ENCODE peak calls at places on chromosomes 1 and 21, in six cellular contexts. One of them, this sample, is unnamed.
A peak's percentile ranks its signal among the peaks of the same experiment; 100 is the strongest.

GRCh38 chr21:46391773-46392172 is 66.9 kb upstream of the DIP2A start:
- DNase-seq in substantia nigra: no peak
- DNase-seq in tibial nerve: no peak
- DNase-seq in left ventricle myocardium inferior: no peak
- DNase-seq in pancreas: no peak
- DNase-seq in neuronal stem cell: no peak
- DNase-seq in this sample: no peak

GRCh38 chr21:41886331-41886730 is 7.2 kb upstream of the PRDM15 start:
- DNase-seq in substantia nigra: no peak
- DNase-seq in tibial nerve: no peak
- DNase-seq in left ventricle myocardium inferior: no peak
- DNase-seq in pancreas: no peak
- DNase-seq in neuronal stem cell: no peak
- DNase-seq in this sample: no peak

GRCh38 chr1:84089470-84090261 is 54.4 kb upstream of the PRKACB start:
- DNase-seq in substantia nigra: no peak
- DNase-seq in tibial nerve: no peak
- DNase-seq in left ventricle myocardium inferior: no peak
- DNase-seq in pancreas: no peak
- DNase-seq in neuronal stem cell: no peak
- DNase-seq in this sample: no peak

GRCh38 chr1:17235135-17235880 is 13.6 kb upstream of the PADI3 start:
- DNase-seq in substantia nigra: no peak
- DNase-seq in tibial nerve: no peak
- DNase-seq in left ventricle myocardium inferior: no peak
- DNase-seq in pancreas: no peak
- DNase-seq in neuronal stem cell: no peak
- DNase-seq in this sample: no peak

GRCh38 chr21:42845296-42845965 is 33.9 kb downstream of the WDR4 start:
- DNase-seq in substantia nigra: no peak
- DNase-seq in tibial nerve: no peak
- DNase-seq in left ventricle myocardium inferior: peak; percentile 54
- DNase-seq in pancreas: peak; percentile 58
- DNase-seq in neuronal stem cell: no peak
- DNase-seq in this sample: peak; percentile 34

GRCh38 chr1:204633665-204634064 is 51.9 kb downstream of the LRRN2 start:
- DNase-seq in substantia nigra: no peak
- DNase-seq in tibial nerve: peak; percentile 22
- DNase-seq in left ventricle myocardium inferior: peak; percentile 33
- DNase-seq in pancreas: no peak
- DNase-seq in neuronal stem cell: no peak
- DNase-seq in this sample: no peak

GRCh38 chr1:229230136-229230892 is 40.6 kb upstream of the RAB4A start:
- DNase-seq in substantia nigra: no peak
- DNase-seq in tibial nerve: no peak
- DNase-seq in left ventricle myocardium inferior: no peak
- DNase-seq in pancreas: no peak
- DNase-seq in neuronal stem cell: no peak
- DNase-seq in this sample: no peak

GRCh38 chr21:37462087-37462861 is 95.7 kb downstream of the DYRK1A start:
- DNase-seq in substantia nigra: no peak
- DNase-seq in tibial nerve: no peak
- DNase-seq in left ventricle myocardium inferior: no peak
- DNase-seq in pancreas: no peak
- DNase-seq in neuronal stem cell: no peak
- DNase-seq in this sample: no peak

GRCh38 chr1:183318433-183318832 is 99.7 kb downstream of the NMNAT2 start:
- DNase-seq in substantia nigra: no peak
- DNase-seq in tibial nerve: peak; percentile 72
- DNase-seq in left ventricle myocardium inferior: peak; percentile 78
- DNase-seq in pancreas: peak; percentile 73
- DNase-seq in neuronal stem cell: no peak
- DNase-seq in this sample: no peak

GRCh38 chr1:82171955-82172354 is 371.2 kb downstream of the ADGRL2 start:
- DNase-seq in substantia nigra: no peak
- DNase-seq in tibial nerve: no peak
- DNase-seq in left ventricle myocardium inferior: no peak
- DNase-seq in pancreas: no peak
- DNase-seq in neuronal stem cell: no peak
- DNase-seq in this sample: no peak

GRCh38 chr1:168722964-168723363 is 6.0 kb downstream of the DPT start:
- DNase-seq in substantia nigra: no peak
- DNase-seq in tibial nerve: no peak
- DNase-seq in left ventricle myocardium inferior: no peak
- DNase-seq in pancreas: no peak
- DNase-seq in neuronal stem cell: no peak
- DNase-seq in this sample: no peak

GRCh38 chr1:237091691-237092090 is 49.7 kb downstream of the RYR2 start:
- DNase-seq in substantia nigra: no peak
- DNase-seq in tibial nerve: no peak
- DNase-seq in left ventricle myocardium inferior: no peak
- DNase-seq in pancreas: no peak
- DNase-seq in neuronal stem cell: no peak
- DNase-seq in this sample: no peak

GRCh38 chr21:34008618-34009017 is 64.8 kb upstream of the MRPS6 start:
- DNase-seq in substantia nigra: no peak
- DNase-seq in tibial nerve: no peak
- DNase-seq in left ventricle myocardium inferior: no peak
- DNase-seq in pancreas: no peak
- DNase-seq in neuronal stem cell: no peak
- DNase-seq in this sample: no peak

GRCh38 chr1:113684153-113684541 is 75.1 kb downstream of the PHTF1 start:
- DNase-seq in substantia nigra: no peak
- DNase-seq in tibial nerve: peak; percentile 40
- DNase-seq in left ventricle myocardium inferior: peak; percentile 63
- DNase-seq in pancreas: no peak
- DNase-seq in neuronal stem cell: no peak
- DNase-seq in this sample: no peak

GRCh38 chr1:245051349-245052221 is 103.2 kb upstream of the KIF26B start:
- DNase-seq in substantia nigra: no peak
- DNase-seq in tibial nerve: no peak
- DNase-seq in left ventricle myocardium inferior: peak; percentile 34
- DNase-seq in pancreas: no peak
- DNase-seq in neuronal stem cell: no peak
- DNase-seq in this sample: no peak

GRCh38 chr1:21576798-21577187 is 67.6 kb downstream of the ALPL start:
- DNase-seq in substantia nigra: no peak
- DNase-seq in tibial nerve: no peak
- DNase-seq in left ventricle myocardium inferior: no peak
- DNase-seq in pancreas: no peak
- DNase-seq in neuronal stem cell: no peak
- DNase-seq in this sample: no peak

GRCh38 chr1:51952638-51953037 is 37.9 kb downstream of the RAB3B start:
- DNase-seq in substantia nigra: no peak
- DNase-seq in tibial nerve: no peak
- DNase-seq in left ventricle myocardium inferior: no peak
- DNase-seq in pancreas: no peak
- DNase-seq in neuronal stem cell: no peak
- DNase-seq in this sample: no peak

GRCh38 chr1:217140041-217140901 is 417.0 kb upstream of the ESRRG start:
- DNase-seq in substantia nigra: no peak
- DNase-seq in tibial nerve: no peak
- DNase-seq in left ventricle myocardium inferior: no peak
- DNase-seq in pancreas: no peak
- DNase-seq in neuronal stem cell: peak; percentile 39
- DNase-seq in this sample: no peak

GRCh38 chr1:51433269-51433971 is 85.6 kb downstream of the EPS15 start:
- DNase-seq in substantia nigra: no peak
- DNase-seq in tibial nerve: no peak
- DNase-seq in left ventricle myocardium inferior: no peak
- DNase-seq in pancreas: no peak
- DNase-seq in neuronal stem cell: no peak
- DNase-seq in this sample: no peak

GRCh38 chr1:230867119-230867902 is 1.0 kb downstream of the C1orf198 start:
- DNase-seq in substantia nigra: no peak
- DNase-seq in tibial nerve: no peak
- DNase-seq in left ventricle myocardium inferior: no peak
- DNase-seq in pancreas: no peak
- DNase-seq in neuronal stem cell: no peak
- DNase-seq in this sample: no peak

GRCh38 chr1:197391303-197392226 is 123.5 kb downstream of the CRB1 start:
- DNase-seq in substantia nigra: no peak
- DNase-seq in tibial nerve: no peak
- DNase-seq in left ventricle myocardium inferior: no peak
- DNase-seq in pancreas: no peak
- DNase-seq in neuronal stem cell: no peak
- DNase-seq in this sample: no peak

GRCh38 chr1:2874207-2875165 is 73.0 kb upstream of the TTC34 start:
- DNase-seq in substantia nigra: no peak
- DNase-seq in tibial nerve: no peak
- DNase-seq in left ventricle myocardium inferior: no peak
- DNase-seq in pancreas: no peak
- DNase-seq in neuronal stem cell: no peak
- DNase-seq in this sample: no peak

GRCh38 chr1:204867203-204867602 is 3.5 kb upstream of the NFASC start:
- DNase-seq in substantia nigra: no peak
- DNase-seq in tibial nerve: no peak
- DNase-seq in left ventricle myocardium inferior: no peak
- DNase-seq in pancreas: no peak
- DNase-seq in neuronal stem cell: no peak
- DNase-seq in this sample: no peak

GRCh38 chr1:226973371-226973897 is 33.3 kb downstream of the COQ8A start:
- DNase-seq in substantia nigra: no peak
- DNase-seq in tibial nerve: no peak
- DNase-seq in left ventricle myocardium inferior: peak; percentile 56
- DNase-seq in pancreas: no peak
- DNase-seq in neuronal stem cell: no peak
- DNase-seq in this sample: no peak

GRCh38 chr21:36710729-36711048 is 11.8 kb downstream of the SIM2 start:
- DNase-seq in substantia nigra: no peak
- DNase-seq in tibial nerve: no peak
- DNase-seq in left ventricle myocardium inferior: no peak
- DNase-seq in pancreas: no peak
- DNase-seq in neuronal stem cell: peak; percentile 48
- DNase-seq in this sample: no peak

GRCh38 chr1:53334781-53335180 is 6.9 kb upstream of the LRP8 start:
- DNase-seq in substantia nigra: no peak
- DNase-seq in tibial nerve: no peak
- DNase-seq in left ventricle myocardium inferior: no peak
- DNase-seq in pancreas: no peak
- DNase-seq in neuronal stem cell: no peak
- DNase-seq in this sample: no peak
- H3K27ac ChIP-seq in substantia nigra: no peak overlapping the region
- H3K27ac ChIP-seq in tibial nerve: no peak overlapping the region
- H3K27ac ChIP-seq in left ventricle myocardium inferior: no peak overlapping the region
- H3K27ac ChIP-seq in pancreas: no peak overlapping the region
- H3K27ac ChIP-seq in neuronal stem cell: no peak overlapping the region
- H3K27ac ChIP-seq in this sample: no peak overlapping the region

DNA sequence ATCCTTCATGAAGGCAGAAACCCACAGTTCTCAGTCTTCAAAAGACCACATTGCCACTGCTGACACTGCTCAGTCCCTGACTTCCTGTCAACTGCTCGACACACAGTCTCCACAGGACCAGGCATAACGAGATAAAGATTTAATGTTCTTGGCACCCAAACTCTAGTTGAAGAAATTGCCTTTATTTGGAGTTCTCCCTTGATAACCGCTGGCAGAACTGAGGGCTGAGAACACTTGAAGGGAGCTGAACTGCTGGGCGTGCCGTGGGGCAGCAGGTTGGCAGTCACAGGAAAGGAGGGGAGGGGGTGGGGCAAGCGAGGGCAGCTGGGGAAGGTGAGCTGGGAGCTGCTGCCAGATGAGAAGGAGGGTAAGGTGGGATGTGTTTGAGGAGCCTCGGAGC is 15.9 kb downstream of the HENMT1 start:
- DNase-seq in substantia nigra: no peak
- DNase-seq in tibial nerve: no peak
- DNase-seq in left ventricle myocardium inferior: no peak
- DNase-seq in pancreas: no peak
- DNase-seq in neuronal stem cell: no peak
- DNase-seq in this sample: no peak
- H3K27ac ChIP-seq in substantia nigra: peak overlapping the region; percentile 26
- H3K27ac ChIP-seq in tibial nerve: no peak overlapping the region
- H3K27ac ChIP-seq in left ventricle myocardium inferior: no peak overlapping the region
- H3K27ac ChIP-seq in pancreas: no peak overlapping the region
- H3K27ac ChIP-seq in neuronal stem cell: no peak overlapping the region
- H3K27ac ChIP-seq in this sample: no peak overlapping the region

DNA sequence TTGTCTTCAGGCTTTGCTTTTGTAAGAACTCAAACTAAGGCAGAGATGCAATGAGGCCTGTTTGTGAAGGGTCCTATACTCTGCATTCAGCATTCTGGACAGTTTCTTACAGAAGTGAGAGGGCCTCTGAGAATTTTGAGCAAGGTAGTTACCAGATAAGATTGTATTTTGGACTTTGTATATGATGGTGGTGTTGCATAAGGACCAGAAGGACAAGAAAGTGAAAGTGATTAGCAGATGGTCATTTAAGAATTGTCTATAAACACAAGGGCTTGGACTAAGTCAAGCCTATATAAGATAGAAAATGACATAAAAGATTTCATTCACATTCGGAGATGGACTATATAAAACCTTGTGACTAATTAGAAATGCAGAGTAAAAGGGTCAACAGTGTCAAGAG is 537.0 kb downstream of the PTBP2 start:
- DNase-seq in substantia nigra: no peak
- DNase-seq in tibial nerve: no peak
- DNase-seq in left ventricle myocardium inferior: no peak
- DNase-seq in pancreas: no peak
- DNase-seq in neuronal stem cell: no peak
- DNase-seq in this sample: no peak
- H3K27ac ChIP-seq in substantia nigra: no peak overlapping the region
- H3K27ac ChIP-seq in tibial nerve: no peak overlapping the region
- H3K27ac ChIP-seq in left ventricle myocardium inferior: no peak overlapping the region
- H3K27ac ChIP-seq in pancreas: no peak overlapping the region
- H3K27ac ChIP-seq in neuronal stem cell: no peak overlapping the region
- H3K27ac ChIP-seq in this sample: no peak overlapping the region

GRCh38 chr21:29187939-29188338 is 57.5 kb downstream of the MAP3K7CL start:
- DNase-seq in substantia nigra: no peak
- DNase-seq in tibial nerve: no peak
- DNase-seq in left ventricle myocardium inferior: no peak
- DNase-seq in pancreas: peak; percentile 54
- DNase-seq in neuronal stem cell: no peak
- DNase-seq in this sample: no peak

GRCh38 chr21:29189358-29189757 is 58.9 kb downstream of the MAP3K7CL start:
- DNase-seq in substantia nigra: no peak
- DNase-seq in tibial nerve: no peak
- DNase-seq in left ventricle myocardium inferior: no peak
- DNase-seq in pancreas: no peak
- DNase-seq in neuronal stem cell: no peak
- DNase-seq in this sample: no peak

GRCh38 chr21:29192999-29193563 is 62.6 kb downstream of the MAP3K7CL start:
- DNase-seq in substantia nigra: no peak
- DNase-seq in tibial nerve: no peak
- DNase-seq in left ventricle myocardium inferior: peak; percentile 30
- DNase-seq in pancreas: no peak
- DNase-seq in neuronal stem cell: no peak
- DNase-seq in this sample: no peak

GRCh38 chr21:29193907-29194306 is 63.5 kb downstream of the MAP3K7CL start:
- DNase-seq in substantia nigra: no peak
- DNase-seq in tibial nerve: no peak
- DNase-seq in left ventricle myocardium inferior: no peak
- DNase-seq in pancreas: no peak
- DNase-seq in neuronal stem cell: no peak
- DNase-seq in this sample: no peak

DNA sequence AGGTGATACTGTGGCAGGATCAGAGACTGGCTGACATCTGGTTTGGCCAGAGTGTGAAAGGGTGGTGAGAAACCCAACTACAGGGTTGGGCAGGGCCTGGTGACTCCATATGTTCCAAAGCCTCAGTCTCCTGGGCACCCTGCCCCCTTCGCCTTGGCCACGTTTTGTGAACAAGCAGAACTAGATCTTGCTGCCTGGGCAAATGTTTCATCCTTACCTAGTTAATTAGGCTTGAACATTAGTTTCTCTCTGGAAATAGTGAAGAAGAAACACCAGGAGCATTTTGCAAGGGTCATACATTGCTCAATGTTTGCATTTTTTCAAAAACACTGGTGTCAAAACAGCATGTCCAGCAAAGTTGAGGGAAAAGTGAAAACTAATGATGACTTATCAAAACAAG is 60.5 kb downstream of the MAP3K7CL start:
- DNase-seq in substantia nigra: no peak
- DNase-seq in tibial nerve: no peak
- DNase-seq in left ventricle myocardium inferior: no peak
- DNase-seq in pancreas: no peak
- DNase-seq in neuronal stem cell: no peak
- DNase-seq in this sample: no peak
- H3K27ac ChIP-seq in substantia nigra: no peak overlapping the region
- H3K27ac ChIP-seq in tibial nerve: no peak overlapping the region
- H3K27ac ChIP-seq in left ventricle myocardium inferior: no peak overlapping the region
- H3K27ac ChIP-seq in pancreas: no peak overlapping the region
- H3K27ac ChIP-seq in neuronal stem cell: no peak overlapping the region
- H3K27ac ChIP-seq in this sample: no peak overlapping the region

This sample was measured in caudate nucleus.